ENCODE peak calls at places on chromosomes 4 and X, in seven cellular contexts. H, U, W, X, Q, J and K are unnamed samples. For H3K4me1, the result is how much of the 10 kb centered on the place peaks cover.

GRCh38 chr4:89511776-89512175 is 204.2 kb upstream of the GPRIN3 start:
- DNase-seq in H (no peak), U (no peak), Q (no peak), X (no peak), J (no peak), W (no peak), K (no peak)

GRCh38 chr4:57104706-57105560 is 5.3 kb downstream of the IGFBP7 start:
- DNase-seq in U (peak), H (no peak), X (no peak), Q (no peak), W (no peak), J (no peak), K (no peak)

GRCh38 chrX:13219990-13220764 is 99.7 kb downstream of the ATXN3L start:
- DNase-seq in W (no peak), H (no peak), U (peak), J (no peak), Q (no peak), X (no peak), K (no peak)

GRCh38 chr4:143089291-143089690 is 95.4 kb upstream of the USP38 start:
- DNase-seq in J (no peak), Q (no peak), H (no peak), X (no peak), U (no peak), W (no peak), K (no peak)

GRCh38 chr4:109444182-109444844 is 10.7 kb downstream of the SEC24B start:
- DNase-seq in H (no peak), U (no peak), Q (no peak), W (no peak), J (no peak), X (no peak), K (no peak)

GRCh38 chr4:110486226-110486625 is 10.3 kb downstream of the ENPEP start:
- DNase-seq in J (no peak), Q (no peak), X (no peak), H (no peak), W (no peak), U (no peak), K (no peak)

GRCh38 chrX:25941559-25942250 is 196.4 kb upstream of the MAGEB18 start:
- DNase-seq in Q (no peak), H (no peak), X (no peak), U (no peak), W (no peak), J (no peak), K (no peak)

GRCh38 chrX:65866146-65866545 is 173.7 kb downstream of the VSIG4 start:
- DNase-seq in X (no peak), J (no peak), U (no peak), H (no peak), Q (no peak), W (no peak), K (no peak)

GRCh38 chrX:106170318-106170717 is 2.2 kb downstream of the PWWP3B start:
- DNase-seq in J (no peak), X (no peak), H (no peak), U (no peak), W (peak), Q (peak), K (peak)

GRCh38 chr4:1344696-1345095 is 2.3 kb upstream of the UVSSA start:
- DNase-seq in H (peak), J (no peak), X (no peak), U (peak), W (no peak), Q (no peak), K (no peak)

GRCh38 chr4:82948647-82949204 is 48.2 kb downstream of the THAP9 start:
- DNase-seq in J (no peak), Q (no peak), U (peak), H (no peak), W (no peak), X (no peak), K (no peak)

GRCh38 chr4:26150948-26151347 is 169.9 kb upstream of the RBPJ start:
- DNase-seq in X (no peak), H (no peak), W (no peak), U (peak), J (no peak), Q (no peak), K (no peak)

GRCh38 chr4:84907145-84907544 is 59.3 kb downstream of the WDFY3 start:
- DNase-seq in W (no peak), U (no peak), H (no peak), J (no peak), X (no peak), Q (no peak), K (no peak)

GRCh38 chrX:42466706-42467105 is 311.3 kb downstream of the PPP1R2C start:
- DNase-seq in Q (no peak), H (no peak), J (no peak), W (no peak), U (no peak), X (no peak), K (no peak)

GRCh38 chr4:24794916-24795665 is at the start of gene SOD3:
- DNase-seq in W (peak), Q (no peak), U (peak), H (peak), J (no peak), X (peak), K (peak)

GRCh38 chrX:30275498-30275897 is 28.6 kb downstream of the MAGEB1 start:
- DNase-seq in H (no peak), Q (peak), W (no peak), J (no peak), U (peak), X (no peak), K (no peak)

GRCh38 chrX:115533485-115533884 is 27.5 kb upstream of the PLS3 start:
- DNase-seq in U (peak), X (no peak), Q (no peak), H (no peak), W (no peak), J (no peak), K (no peak)

GRCh38 chr4:158778712-158779111 is 9.9 kb downstream of the FNIP2 start:
- DNase-seq in X (no peak), U (no peak), H (no peak), W (no peak), Q (no peak), J (no peak), K (no peak)

GRCh38 chrX:1491851-1492349 is 39.2 kb upstream of the ASMTL start:
- DNase-seq in W (peak), U (no peak), J (no peak), H (peak), Q (peak), X (no peak), K (no peak)

GRCh38 chr4:129232627-129233337 is 136.8 kb downstream of the C4orf33 start:
- DNase-seq in J (no peak), X (no peak), W (no peak), U (no peak), Q (no peak), H (no peak), K (no peak)

GRCh38 chr4:140005699-140006098 is 148.3 kb downstream of the MAML3 start:
- DNase-seq in H (no peak), W (no peak), J (no peak), Q (no peak), X (no peak), U (no peak), K (no peak)

GRCh38 chr4:158459085-158459820 is 62.4 kb upstream of the RXFP1 start:
- DNase-seq in U (no peak), Q (no peak), W (no peak), J (no peak), X (no peak), H (no peak), K (no peak)

GRCh38 chr4:96093057-96093456 is 253.2 kb downstream of the PDHA2 start:
- DNase-seq in H (no peak), Q (no peak), W (no peak), J (no peak), U (no peak), X (no peak), K (no peak)

GRCh38 chrX:12372111-12372510 is 233.8 kb downstream of the FRMPD4 start:
- DNase-seq in W (no peak), Q (no peak), U (peak), H (no peak), J (no peak), X (no peak), K (no peak)

GRCh38 chrX:85922821-85923220 is 124.5 kb downstream of the CHM start:
- DNase-seq in X (no peak), U (peak), Q (no peak), H (no peak), W (no peak), J (no peak), K (no peak)

GRCh38 chrX:112840382-112841113 is at the start of gene AMOT:
- DNase-seq in J (no peak), W (peak), U (peak), X (peak), H (peak), Q (peak), K (peak)

GRCh38 chrX:15854080-15854655 is 445 bp downstream of the AP1S2 start:
- DNase-seq in X (peak), H (peak), W (peak), Q (no peak), J (peak), U (no peak), K (peak)

GRCh38 chrX:44308869-44309268 is 34.6 kb downstream of the EFHC2 start:
- DNase-seq in Q (no peak), U (no peak), J (no peak), H (no peak), W (no peak), X (no peak), K (no peak)

GRCh38 chrX:40479777-40480318 is 100.9 kb upstream of the ATP6AP2 start:
- DNase-seq in J (no peak), X (no peak), W (no peak), H (no peak), Q (no peak), U (no peak), K (no peak)

DNA sequence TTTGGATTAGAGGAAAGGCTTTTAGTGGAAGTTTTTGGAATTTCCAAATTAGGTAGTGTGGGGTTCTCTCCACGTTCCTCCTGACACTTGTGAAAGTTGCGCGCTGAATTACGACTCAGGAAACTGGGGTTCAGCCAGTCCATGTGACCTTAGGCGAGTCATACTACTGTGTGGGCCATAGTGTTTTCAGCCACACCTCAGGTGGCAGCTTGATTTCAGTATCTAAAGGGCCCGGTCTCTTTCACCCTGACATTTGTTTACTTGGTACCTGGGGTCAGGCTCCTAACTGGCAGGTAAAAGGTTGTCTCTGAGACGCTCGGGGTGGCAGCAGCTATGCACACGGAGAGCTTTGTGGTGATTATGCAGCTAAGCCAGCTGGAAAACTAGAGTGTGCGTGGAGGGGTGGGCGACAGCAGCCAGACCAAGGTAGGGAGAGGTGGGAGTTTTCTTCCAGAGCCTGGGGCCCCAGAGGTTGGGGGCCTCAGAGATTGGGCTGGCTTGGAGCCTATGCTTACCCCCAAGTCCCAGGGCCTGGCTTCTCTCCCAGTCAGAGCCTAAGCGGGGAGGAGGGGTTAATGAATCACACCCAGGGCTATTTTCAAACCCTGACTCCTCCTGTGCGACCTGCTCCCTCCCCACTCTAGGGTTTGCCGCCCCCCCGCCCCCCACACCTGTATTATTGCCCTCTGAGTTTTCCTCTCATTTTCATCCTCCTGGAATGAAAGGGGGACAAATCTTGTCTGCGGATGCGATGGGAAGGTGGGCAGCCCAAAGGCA is 47.2 kb downstream of the STARD8 start:
- DNase-seq in H (no peak), Q (no peak), U (no peak), J (no peak), X (no peak), W (no peak), K (no peak)
- TF ChIP-seq POLR2A in H (no peak), Q (no peak), U (no peak), J (no peak), X (no peak), W (no peak), K (no peak)

DNA sequence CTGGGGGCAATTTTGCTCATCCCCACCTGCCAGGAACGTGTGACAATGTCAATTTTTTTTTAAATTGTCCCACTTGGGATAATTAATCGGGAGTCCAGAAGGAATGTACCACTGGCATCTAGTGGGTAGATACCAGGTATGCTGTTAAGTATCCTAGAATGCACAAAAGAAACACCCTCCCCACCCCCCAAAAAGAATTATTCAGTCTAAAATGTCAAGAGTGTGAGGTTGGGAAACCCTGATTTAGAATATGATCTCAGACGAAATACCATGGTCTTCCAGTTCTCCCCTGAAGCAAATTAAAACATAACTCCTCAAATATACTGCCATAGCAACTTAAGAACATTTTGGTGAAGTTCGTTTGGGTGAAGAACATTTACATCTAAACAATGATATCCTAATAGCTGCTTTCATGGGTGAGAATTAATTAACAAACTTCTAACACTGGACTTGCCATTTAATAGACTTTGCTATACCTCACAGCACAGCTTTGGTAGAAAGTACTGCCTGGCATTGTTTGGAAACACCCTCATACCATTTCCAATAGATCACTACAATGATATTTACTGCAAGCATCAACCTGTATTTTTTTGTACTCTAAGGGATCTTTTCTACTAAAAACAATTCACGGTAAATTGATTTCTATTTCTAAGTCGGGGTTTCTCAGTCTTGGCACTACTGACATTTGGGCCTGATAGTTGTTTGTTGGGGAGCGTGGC is 36.5 kb downstream of the SH3RF1 start:
- DNase-seq in Q (no peak), W (no peak), J (no peak), H (no peak), X (no peak), U (no peak), K (no peak)
- H3K4me1 ChIP-seq in Q (half or more), W (under half), J (half or more), H (under half), X (under half), U (under half), K (under half)

DNA sequence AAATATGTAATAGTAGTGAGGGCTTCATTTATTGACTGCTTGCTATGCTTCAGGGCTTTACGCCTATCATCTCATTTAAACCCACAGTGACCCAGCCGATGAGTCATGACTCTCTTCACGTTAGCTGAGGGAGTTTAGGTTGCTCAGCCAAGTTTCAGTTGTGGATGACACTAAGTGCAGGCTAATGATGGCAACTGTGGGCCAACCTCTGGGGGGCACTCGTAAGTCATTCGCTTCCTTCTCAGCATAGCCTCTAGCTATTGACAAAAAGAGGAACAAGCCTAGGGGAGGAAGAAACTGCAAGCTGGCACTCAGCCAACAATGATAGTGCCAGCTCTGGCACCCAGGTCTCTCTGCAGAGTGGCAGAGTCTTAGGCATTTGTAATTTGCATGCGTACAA is 325.0 kb downstream of the ARHGAP10 start:
- DNase-seq in J (no peak), W (peak), X (peak), U (peak), Q (peak), H (peak), K (peak)
- TF ChIP-seq CTCF in J (no peak), W (no peak), X (no peak), U (no peak), Q (no peak), H (no peak), K (no peak)

GRCh38 chr4:7043521-7044414 is 596 bp downstream of the TADA2B start:
- DNase-seq in U (peak), Q (no peak), H (peak), W (peak), J (no peak), X (peak), K (peak)
- TF ChIP-seq POLR2A in U (no peak), Q (no peak), H (peak), W (no peak), J (no peak), X (no peak), K (peak)

GRCh38 chr4:104128031-104128849 is 366.5 kb downstream of the CXXC4 start:
- DNase-seq in U (no peak), Q (no peak), J (no peak), W (no peak), X (no peak), H (no peak), K (no peak)

GRCh38 chr4:104128850-104129213 is 365.9 kb downstream of the CXXC4 start:
- DNase-seq in U (no peak), Q (peak), J (no peak), X (no peak), W (no peak), H (no peak), K (no peak)

GRCh38 chr4:104129243-104129642 is 365.5 kb downstream of the CXXC4 start:
- DNase-seq in X (no peak), H (no peak), J (no peak), Q (no peak), U (no peak), W (no peak), K (no peak)
- H3K4me1 ChIP-seq in X (under half), H (under half), J (under half), Q (under half), U (under half), W (under half), K (under half)

GRCh38 chr4:87915621-87916020 is 59.9 kb upstream of the SPP1 start:
- DNase-seq in J (no peak), U (no peak), X (no peak), W (no peak), Q (no peak), H (no peak), K (no peak)
- TF ChIP-seq CTCF in J (no peak), U (no peak), X (no peak), W (no peak), Q (no peak), H (no peak), K (no peak)